ENCODE peak calls at places on chromosomes 16 and 17, in nine cellular contexts. K is NCI-H526 treated with DMSO at 0.1 percent for 48 hours; W is GM23338; C is NCI-H1436; Q is stimulated activated CD8-positive, alpha-beta memory T cell treated with anti-CD3 and anti-CD28 coated beads, Interleukin-2, amount 100 ng/mL, for 1 hour; G is NCI-H460; N is GM13977; T is H9; V is stimulated activated CD4-positive, alpha-beta T cell treated with anti-CD3 and anti-CD28 coated beads, Interleukin-4, amount 100 ng/mL, for 4 hours. R is an unnamed sample.

GRCh38 chr16:49439050-49439449 is 65.4 kb downstream of the C16orf78 start:
- DNase-seq in Q (no peak), V (no peak), W (no peak), G (no peak), C (no peak), N (no peak), T (no peak), K (no peak), R (no peak)

GRCh38 chr16:54942353-54942943 is 11.8 kb downstream of the IRX5 start:
- DNase-seq in V (no peak), N (no peak), K (no peak), C (no peak), T (no peak), Q (no peak), W (no peak), G (no peak), R (no peak)

GRCh38 chr17:72122668-72123495 is 2.1 kb downstream of the SOX9 start:
- DNase-seq in Q (no peak), T (peak; percentile 67), K (peak; percentile 70), N (peak; percentile 68), C (no peak), G (no peak), V (no peak), W (peak; percentile 64), R (peak; percentile 20)

GRCh38 chr16:28879841-28880588 is 1.7 kb downstream of the ATP2A1 start:
- DNase-seq in T (peak; percentile 93), W (peak; percentile 93), N (peak; percentile 98), K (peak; percentile 63), G (peak; percentile 80), V (peak; percentile 87), C (peak; percentile 79), Q (peak; percentile 85), R (peak; percentile 96)

GRCh38 chr17:63998721-63999679 is 849 bp downstream of the PRR29 start:
- DNase-seq in N (no peak), W (peak; percentile 63), Q (no peak), T (peak; percentile 59), K (no peak), G (no peak), C (no peak), V (peak; percentile 38), R (no peak)

GRCh38 chr16:49351119-49351518 is 22.5 kb upstream of the C16orf78 start:
- DNase-seq in C (no peak), G (no peak), N (no peak), Q (no peak), T (no peak), K (no peak), W (peak; percentile 69), V (no peak), R (no peak)

GRCh38 chr16:55349867-55350266 is 25.9 kb downstream of the IRX6 start:
- DNase-seq in W (no peak), Q (no peak), N (no peak), C (no peak), V (no peak), T (no peak), G (no peak), K (no peak), R (no peak)

GRCh38 chr16:85719605-85720318 is 31.0 kb upstream of the GINS2 start:
- DNase-seq in N (no peak), V (no peak), W (no peak), Q (no peak), G (no peak), K (no peak), T (no peak), C (no peak), R (no peak)

GRCh38 chr17:37064956-37065355 is 116.2 kb downstream of the AATF start:
- DNase-seq in T (no peak), Q (no peak), K (no peak), C (no peak), N (no peak), W (no peak), V (no peak), G (no peak), R (no peak)

GRCh38 chr17:40659909-40660308 is 5.1 kb downstream of the KRT222 start:
- DNase-seq in V (no peak), G (no peak), N (no peak), C (no peak), Q (no peak), W (no peak), T (no peak), K (no peak), R (no peak)

GRCh38 chr16:15973460-15973859 is 24.0 kb downstream of the ABCC1 start:
- DNase-seq in V (no peak), N (no peak), C (no peak), T (no peak), K (no peak), Q (no peak), G (no peak), W (no peak), R (no peak)

GRCh38 chr17:73156166-73156840 is 8.5 kb upstream of the SSTR2 start:
- DNase-seq in K (peak; percentile 38), V (peak; percentile 32), W (peak; percentile 94), N (peak; percentile 76), G (peak; percentile 64), C (peak; percentile 72), Q (peak; percentile 16), T (peak; percentile 91), R (peak; percentile 76)

GRCh38 chr16:89138843-89139520 is 32.6 kb upstream of the CDH15 start:
- DNase-seq in V (no peak), G (no peak), W (no peak), K (no peak), T (no peak), C (no peak), Q (no peak), N (no peak), R (no peak)

GRCh38 chr17:82030470-82031302 is 792 bp upstream of the RAC3 start:
- DNase-seq in T (peak; percentile 97), V (peak; percentile 76), Q (peak; percentile 62), G (peak; percentile 81), W (peak; percentile 92), N (peak; percentile 89), K (peak; percentile 37), C (peak; percentile 82), R (peak; percentile 74)

GRCh38 chr17:64492481-64493109 is 4.3 kb downstream of the POLG2 start:
- DNase-seq in V (peak; percentile 13), N (no peak), G (no peak), T (no peak), K (no peak), Q (no peak), C (no peak), W (peak; percentile 56), R (no peak)

GRCh38 chr16:85401370-85401916 is 211.7 kb upstream of the GSE1 start:
- DNase-seq in N (no peak), V (no peak), W (no peak), T (no peak), G (no peak), Q (no peak), K (no peak), C (no peak), R (no peak)

GRCh38 chr17:72632026-72632684 is 460.3 kb downstream of the SLC39A11 start:
- DNase-seq in N (no peak), K (peak; percentile 85), Q (no peak), C (peak; percentile 16), G (no peak), W (no peak), T (no peak), V (no peak), R (no peak)

GRCh38 chr16:46747777-46748651 is at the start of gene MYLK3:
- DNase-seq in K (no peak), Q (no peak), N (no peak), V (no peak), C (no peak), G (no peak), W (peak; percentile 78), T (peak; percentile 78), R (no peak)

GRCh38 chr17:13480877-13481276 is 120.9 kb downstream of the HS3ST3A1 start:
- DNase-seq in N (no peak), W (peak; percentile 11), K (no peak), G (no peak), V (no peak), Q (no peak), C (no peak), T (no peak), R (no peak)

GRCh38 chr17:76982408-76983074 is 114.3 kb downstream of the MGAT5B start:
- DNase-seq in C (peak; percentile 69), Q (no peak), G (no peak), K (peak; percentile 59), N (no peak), W (no peak), V (no peak), T (no peak), R (no peak)

R was measured in RWPE1.